ENCODE peak calls at places on chromosomes 4 and X, in four cellular contexts. O is stimulated activated CD8-positive, alpha-beta memory T cell treated with anti-CD3 and anti-CD28 coated beads, Interleukin-7, amount 100 ng/mL, for 48 hours; M is iPS-NIHi11; K is mammary epithelial cell. Y is an unnamed sample.

GRCh38 chr4:104571341-104571740 is 76.6 kb upstream of the CXXC4 start:
- DNase-seq in O (no peak), K (peak; percentile 18), M (peak; percentile 29), Y (no peak)

GRCh38 chrX:25726539-25726938 is 411.6 kb upstream of the MAGEB18 start:
- DNase-seq in O (no peak), K (no peak), M (no peak), Y (no peak)

GRCh38 chr4:157804986-157805385 is 367.8 kb downstream of the GASK1B start:
- DNase-seq in K (peak; percentile 32), M (peak; percentile 19), O (no peak), Y (no peak)

GRCh38 chrX:153732406-153732805 is 7.8 kb downstream of the ABCD1 start:
- DNase-seq in M (no peak), K (peak; percentile 55), O (no peak), Y (no peak)

GRCh38 chr4:37685726-37686372 is 327 bp downstream of the RELL1 start:
- DNase-seq in O (peak; percentile 20), K (no peak), M (no peak), Y (peak; percentile 76)

GRCh38 chr4:2059726-2060577 is 825 bp downstream of the NAT8L start:
- DNase-seq in O (no peak), M (no peak), K (no peak), Y (peak; percentile 82)

GRCh38 chr4:155392486-155393184 is 15.9 kb upstream of the MAP9 start:
- DNase-seq in K (peak; percentile 41), O (no peak), M (no peak), Y (no peak)

GRCh38 chr4:56245547-56246229 is 141.6 kb downstream of the AASDH start:
- DNase-seq in M (peak; percentile 18), O (no peak), K (no peak), Y (no peak)

GRCh38 chr4:137417676-137418075 is 114.6 kb downstream of the PCDH18 start:
- DNase-seq in M (no peak), K (no peak), O (no peak), Y (no peak)

Y was measured in SK-N-SH.